ENCODE peak calls at places on chromosomes 13 and 19, in six cellular contexts. Q, U, K, M, R and H are unnamed samples.
A peak's percentile ranks its signal among the peaks of the same experiment; 100 is the strongest.

GRCh38 chr13:100673831-100674362 is 698 bp downstream of the TMTC4 start:
- DNase-seq in Q (no peak), U (peak; percentile 66), K (peak; percentile 58), M (peak; percentile 28), R (no peak), H (no peak)

GRCh38 chr13:23185542-23185941 is 4.8 kb downstream of the SGCG start:
- DNase-seq in Q (no peak), U (no peak), K (no peak), M (no peak), R (no peak), H (no peak)

GRCh38 chr13:104286566-104287290 is 1220.5 kb upstream of the SLC10A2 start:
- DNase-seq in Q (no peak), U (no peak), K (no peak), M (no peak), R (no peak), H (no peak)

GRCh38 chr13:42405665-42406390 is 133.9 kb downstream of the AKAP11 start:
- DNase-seq in Q (peak; percentile 97), U (no peak), K (no peak), M (no peak), R (no peak), H (no peak)

GRCh38 chr13:94950303-94950702 is 238.0 kb upstream of the SOX21 start:
- DNase-seq in Q (no peak), U (peak; percentile 28), K (no peak), M (no peak), R (peak; percentile 16), H (no peak)

GRCh38 chr13:42354246-42355117 is 82.5 kb downstream of the AKAP11 start:
- DNase-seq in Q (peak; percentile 53), U (peak; percentile 2), K (no peak), M (no peak), R (no peak), H (no peak)

GRCh38 chr19:46728208-46728607 is 11.3 kb upstream of the PRKD2 start:
- DNase-seq in Q (no peak), U (no peak), K (no peak), M (no peak), R (no peak), H (no peak)

GRCh38 chr13:65508338-65508737 is 1721.8 kb downstream of the PCDH9 start:
- DNase-seq in Q (no peak), U (no peak), K (no peak), M (no peak), R (no peak), H (no peak)

GRCh38 chr13:42041017-42041683 is 7.3 kb upstream of the DGKH start:
- DNase-seq in Q (peak; percentile 11), U (peak; percentile 55), K (no peak), M (peak; percentile 38), R (peak; percentile 76), H (no peak)

GRCh38 chr13:43116242-43116641 is 92.9 kb downstream of the DNAJC15 start:
- DNase-seq in Q (no peak), U (peak; percentile 1), K (peak; percentile 5), M (no peak), R (no peak), H (no peak)

GRCh38 chr19:35959040-35959967 is 23.1 kb downstream of the LRFN3 start:
- DNase-seq in Q (no peak), U (peak; percentile 41), K (no peak), M (no peak), R (peak; percentile 63), H (no peak)

GRCh38 chr13:107099661-107100060 is 531.7 kb upstream of the ARGLU1 start:
- DNase-seq in Q (no peak), U (no peak), K (no peak), M (no peak), R (no peak), H (no peak)

GRCh38 chr13:97448503-97449251 is 14.7 kb downstream of the RAP2A start:
- DNase-seq in Q (peak; percentile 45), U (no peak), K (no peak), M (no peak), R (no peak), H (no peak)

GRCh38 chr13:106241974-106242373 is 293.5 kb downstream of the EFNB2 start:
- DNase-seq in Q (no peak), U (no peak), K (no peak), M (no peak), R (no peak), H (no peak)

GRCh38 chr13:71525004-71525403 is 342.0 kb downstream of the DACH1 start:
- DNase-seq in Q (no peak), U (no peak), K (no peak), M (no peak), R (no peak), H (no peak)

GRCh38 chr13:73754727-73755292 is 379.4 kb downstream of the KLF12 start:
- DNase-seq in Q (no peak), U (peak; percentile 29), K (peak; percentile 59), M (peak; percentile 40), R (peak; percentile 30), H (peak; percentile 22)

GRCh38 chr13:38090913-38091312 is 221.3 kb upstream of the TRPC4 start:
- DNase-seq in Q (no peak), U (peak; percentile 1), K (no peak), M (no peak), R (peak; percentile 5), H (no peak)

GRCh38 chr19:42412223-42412622 is 15.0 kb downstream of the LIPE start:
- DNase-seq in Q (no peak), U (no peak), K (no peak), M (no peak), R (peak; percentile 70), H (no peak)

GRCh38 chr19:5534787-5535586 is 32.8 kb downstream of the TINCR start:
- DNase-seq in Q (no peak), U (peak; percentile 56), K (no peak), M (peak; percentile 77), R (peak; percentile 44), H (no peak)

GRCh38 chr13:72970956-72971355 is 87.8 kb upstream of the KLF5 start:
- DNase-seq in Q (no peak), U (no peak), K (no peak), M (no peak), R (no peak), H (no peak)

GRCh38 chr13:25401958-25402357 is 30.2 kb downstream of the ATP8A2 start:
- DNase-seq in Q (no peak), U (no peak), K (no peak), M (no peak), R (no peak), H (no peak)

GRCh38 chr13:30652746-30653145 is 35.0 kb downstream of the USPL1 start:
- DNase-seq in Q (no peak), U (no peak), K (no peak), M (no peak), R (no peak), H (no peak)

GRCh38 chr13:33349996-33350826 is 64.7 kb upstream of the STARD13 start:
- DNase-seq in Q (no peak), U (no peak), K (no peak), M (no peak), R (peak; percentile 79), H (no peak)

GRCh38 chr13:37495046-37495445 is 103.5 kb downstream of the POSTN start:
- DNase-seq in Q (no peak), U (no peak), K (no peak), M (no peak), R (no peak), H (no peak)

GRCh38 chr13:33188093-33188882 is 97.3 kb downstream of the STARD13 start:
- DNase-seq in Q (peak; percentile 79), U (no peak), K (no peak), M (no peak), R (no peak), H (no peak)

GRCh38 chr19:2524840-2525723 is 49.2 kb downstream of the GADD45B start:
- DNase-seq in Q (no peak), U (peak; percentile 32), K (peak; percentile 68), M (peak; percentile 87), R (no peak), H (no peak)
- TF ChIP-seq SIN3A in Q (no peak), U (no peak), K (no peak), M (peak; percentile 91), R (no peak), H (no peak)

DNA sequence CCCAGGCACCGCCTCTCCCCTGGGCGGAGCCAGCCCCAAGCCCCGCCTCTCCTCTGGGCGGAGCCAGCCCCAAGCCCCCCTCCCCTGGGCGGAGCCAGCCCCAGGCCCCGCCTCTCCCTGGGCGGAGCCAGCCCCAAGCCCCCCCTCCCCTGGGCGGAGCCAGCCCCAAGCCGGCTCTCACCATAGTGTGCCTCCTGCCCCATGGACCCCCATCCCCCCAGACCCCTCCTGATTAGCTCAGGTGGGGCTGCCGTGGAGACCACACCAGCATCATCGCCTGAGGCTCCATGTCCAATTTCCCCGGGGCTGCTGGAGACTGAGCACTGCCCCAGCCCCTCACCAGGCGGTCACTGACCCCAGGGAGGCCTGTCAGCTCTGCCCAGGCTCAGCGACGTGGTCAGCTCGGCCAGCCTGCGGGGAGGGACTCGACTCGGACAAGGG is 4.2 kb upstream of the MADCAM1 start:
- DNase-seq in Q (no peak), U (peak; percentile 52), K (no peak), M (no peak), R (peak; percentile 69), H (no peak)
- TF ChIP-seq REST in Q (no peak), U (no peak), K (no peak), M (no peak), R (no peak), H (no peak)

DNA sequence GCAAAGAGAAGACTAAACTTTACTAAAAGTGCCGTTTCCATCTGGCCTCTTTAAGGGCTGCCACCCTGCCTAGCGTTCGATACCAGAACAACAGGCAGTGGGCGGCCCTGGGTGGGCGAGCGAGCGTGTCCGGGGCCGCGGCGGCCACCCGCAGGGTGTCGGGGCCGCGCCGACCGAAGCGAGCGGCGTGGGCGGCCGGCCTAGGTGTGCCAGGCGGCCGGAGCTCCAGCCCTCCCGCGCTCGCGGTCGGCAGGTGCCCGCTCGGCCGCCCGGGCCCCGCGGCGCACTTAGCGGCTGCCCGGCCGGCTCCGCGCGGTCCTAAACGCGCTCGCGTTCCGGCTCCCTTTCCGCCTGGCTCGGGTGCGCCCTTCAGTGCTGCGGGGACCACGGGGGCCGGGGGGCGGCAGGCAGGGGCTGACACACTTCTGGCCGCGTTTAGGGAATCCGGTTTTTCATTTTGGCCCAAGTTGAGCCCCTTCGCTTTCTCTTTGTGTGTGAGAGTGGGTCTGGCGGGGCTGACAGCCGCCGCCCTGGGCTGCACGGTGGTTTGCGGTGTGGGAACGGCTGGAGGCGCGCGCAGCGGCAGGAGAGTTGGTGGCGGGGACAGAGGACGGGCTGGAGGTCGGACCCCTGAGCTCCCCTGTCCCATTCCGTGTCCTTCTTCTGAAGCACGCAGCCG is 2.9 kb downstream of the FGF9 start:
- DNase-seq in Q (no peak), U (peak; percentile 17), K (no peak), M (no peak), R (peak; percentile 83), H (no peak)
- H3K27ac ChIP-seq in Q (no peak overlapping the region), U (no peak overlapping the region), K (no peak overlapping the region), M (peak overlapping the region; percentile 48), R (no peak overlapping the region), H (no peak overlapping the region)

GRCh38 chr13:34411177-34411576 is 530.9 kb upstream of the NBEA start:
- DNase-seq in Q (no peak), U (no peak), K (no peak), M (no peak), R (no peak), H (no peak)

GRCh38 chr13:34413538-34414210 is 528.4 kb upstream of the NBEA start:
- DNase-seq in Q (no peak), U (no peak), K (no peak), M (no peak), R (no peak), H (no peak)

GRCh38 chr13:34411881-34412280 is 530.2 kb upstream of the NBEA start:
- DNase-seq in Q (no peak), U (no peak), K (no peak), M (no peak), R (no peak), H (no peak)

GRCh38 chr13:34412295-34412694 is 529.8 kb upstream of the NBEA start:
- DNase-seq in Q (no peak), U (no peak), K (no peak), M (no peak), R (no peak), H (no peak)

GRCh38 chr13:34412817-34413365 is 529.2 kb upstream of the NBEA start:
- DNase-seq in Q (no peak), U (no peak), K (no peak), M (no peak), R (no peak), H (no peak)
- TF ChIP-seq SIN3A in Q (no peak), U (no peak), K (no peak), M (no peak), R (no peak), H (no peak)